ENCODE peak calls at places on chromosomes 11 and 22, in ten cellular contexts. Q is HFFc6; M is CD4-positive, alpha-beta T cell; G is brain microvascular endothelial cell; S is heart left ventricle; D is cardiac fibroblast; W is CD8-positive, alpha-beta T cell; N is endothelial cell; F is right atrium auricular region; A is astrocyte of the cerebellum. B is an unnamed sample.

GRCh38 chr22:24305260-24305692 is 34.6 kb downstream of the SPECC1L start:
- DNase-seq in F (no peak), G (peak), Q (peak), D (peak), S (no peak), M (no peak), W (peak), N (no peak), A (peak), B (no peak)

GRCh38 chr11:120125005-120125404 is 12.9 kb downstream of the TRIM29 start:
- DNase-seq in A (no peak), S (no peak), W (no peak), F (no peak), Q (peak), M (no peak), N (no peak), D (peak), G (peak), B (no peak)

GRCh38 chr11:15563054-15563453 is 448.3 kb downstream of the INSC start:
- DNase-seq in Q (no peak), G (no peak), S (no peak), W (no peak), F (no peak), N (no peak), M (no peak), A (no peak), D (no peak), B (no peak)

GRCh38 chr11:74949748-74950127 is 672 bp downstream of the SPCS2 start:
- DNase-seq in M (no peak), Q (no peak), W (no peak), D (peak), N (no peak), F (no peak), A (no peak), S (no peak), G (no peak), B (no peak)

GRCh38 chr11:36304349-36304748 is 8.3 kb downstream of the PRR5L start:
- DNase-seq in S (no peak), F (no peak), W (no peak), A (no peak), N (no peak), G (no peak), D (peak), Q (no peak), M (no peak), B (no peak)

GRCh38 chr11:108670381-108670930 is 5.6 kb downstream of the DDX10 start:
- DNase-seq in N (no peak), G (no peak), F (no peak), M (no peak), A (no peak), S (no peak), W (no peak), Q (no peak), D (no peak), B (no peak)

GRCh38 chr11:30992513-30992849 is 377.1 kb downstream of the DCDC1 start:
- DNase-seq in W (no peak), G (no peak), M (no peak), Q (no peak), S (no peak), F (no peak), N (no peak), D (no peak), A (no peak), B (no peak)

GRCh38 chr22:37109242-37109917 is at the start of gene TMPRSS6:
- DNase-seq in G (no peak), A (no peak), M (no peak), Q (no peak), F (no peak), S (no peak), N (no peak), D (no peak), W (no peak), B (peak)

GRCh38 chr22:30887861-30888260 is 80.7 kb downstream of the MORC2 start:
- DNase-seq in A (no peak), M (no peak), G (no peak), N (no peak), D (no peak), Q (no peak), W (no peak), S (no peak), F (no peak), B (peak)

GRCh38 chr22:39617761-39618757 is 47.5 kb downstream of the CACNA1I start:
- DNase-seq in Q (no peak), M (no peak), G (no peak), W (no peak), N (no peak), F (no peak), A (no peak), D (no peak), S (peak), B (no peak)

GRCh38 chr11:109946322-109946846 is 146.8 kb upstream of the ZC3H12C start:
- DNase-seq in Q (peak), M (no peak), S (peak), D (peak), G (peak), F (peak), N (peak), A (peak), W (peak), B (peak)

GRCh38 chr11:32039149-32039548 is 51.7 kb upstream of the RCN1 start:
- DNase-seq in A (no peak), F (no peak), G (no peak), S (no peak), W (no peak), N (no peak), M (no peak), D (no peak), Q (no peak), B (no peak)

GRCh38 chr11:8031248-8032115 is 44.3 kb downstream of the EIF3F start:
- DNase-seq in S (no peak), N (no peak), Q (no peak), F (peak), G (no peak), A (no peak), D (no peak), M (no peak), W (no peak), B (no peak)

GRCh38 chr11:450809-451451 is 851 bp downstream of the PTDSS2 start:
- DNase-seq in Q (peak), D (peak), A (peak), G (peak), W (peak), F (peak), S (no peak), M (peak), N (peak), B (peak)

GRCh38 chr11:58926251-58926650 is 13.0 kb upstream of the GLYATL1 start:
- DNase-seq in A (no peak), F (no peak), Q (no peak), M (no peak), N (no peak), S (no peak), D (peak), G (no peak), W (no peak), B (no peak)

DNA sequence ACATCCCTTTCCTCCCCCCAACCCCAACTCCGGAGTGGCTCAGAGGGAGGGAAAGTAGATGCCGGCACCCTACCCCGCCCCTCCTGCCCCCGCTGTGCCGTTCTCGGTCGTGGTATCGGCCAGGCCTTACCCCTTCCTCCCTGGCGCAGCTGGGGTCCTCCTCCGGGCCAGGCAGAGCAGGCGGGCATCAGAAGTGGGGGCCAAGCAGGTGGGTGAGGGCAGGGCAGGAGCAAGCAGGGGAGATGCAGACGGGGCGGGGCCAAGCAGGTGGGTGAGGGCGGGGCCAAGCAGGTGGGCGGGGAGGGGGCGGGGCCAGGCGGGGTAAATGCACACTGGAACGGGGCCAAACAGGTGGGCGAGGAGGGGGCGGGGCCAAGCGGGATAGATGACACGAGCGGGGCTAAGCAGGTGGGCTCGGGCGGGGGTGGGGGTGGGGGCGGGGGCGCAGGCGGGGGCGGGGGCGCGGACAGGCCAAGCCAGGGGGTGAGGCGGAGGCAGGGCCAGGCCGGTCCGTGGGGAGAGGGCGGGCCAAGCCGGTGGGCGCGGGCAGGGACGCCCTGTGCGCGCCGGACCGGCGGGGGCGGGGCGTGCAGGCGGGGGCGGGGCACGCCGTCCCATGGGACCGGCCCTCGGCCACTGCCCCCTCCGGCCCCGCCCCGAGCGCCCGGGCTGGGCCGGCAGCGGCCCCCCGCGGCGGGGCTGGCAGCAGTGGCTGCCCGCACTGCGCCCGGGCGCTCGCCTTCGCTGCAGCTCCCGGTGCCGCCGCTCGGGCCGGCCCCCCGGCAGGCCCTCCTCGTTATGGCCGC is at the start of the genes KCNQ1 and TRPM5:
- DNase-seq in F (no peak), W (peak), A (no peak), D (no peak), M (peak), Q (no peak), G (no peak), S (peak), N (peak), B (no peak)
- TF ChIP-seq CTCF in F (no peak), W (no peak), A (no peak), D (no peak), M (no peak), Q (no peak), G (no peak), S (no peak), N (no peak), B (no peak)

DNA sequence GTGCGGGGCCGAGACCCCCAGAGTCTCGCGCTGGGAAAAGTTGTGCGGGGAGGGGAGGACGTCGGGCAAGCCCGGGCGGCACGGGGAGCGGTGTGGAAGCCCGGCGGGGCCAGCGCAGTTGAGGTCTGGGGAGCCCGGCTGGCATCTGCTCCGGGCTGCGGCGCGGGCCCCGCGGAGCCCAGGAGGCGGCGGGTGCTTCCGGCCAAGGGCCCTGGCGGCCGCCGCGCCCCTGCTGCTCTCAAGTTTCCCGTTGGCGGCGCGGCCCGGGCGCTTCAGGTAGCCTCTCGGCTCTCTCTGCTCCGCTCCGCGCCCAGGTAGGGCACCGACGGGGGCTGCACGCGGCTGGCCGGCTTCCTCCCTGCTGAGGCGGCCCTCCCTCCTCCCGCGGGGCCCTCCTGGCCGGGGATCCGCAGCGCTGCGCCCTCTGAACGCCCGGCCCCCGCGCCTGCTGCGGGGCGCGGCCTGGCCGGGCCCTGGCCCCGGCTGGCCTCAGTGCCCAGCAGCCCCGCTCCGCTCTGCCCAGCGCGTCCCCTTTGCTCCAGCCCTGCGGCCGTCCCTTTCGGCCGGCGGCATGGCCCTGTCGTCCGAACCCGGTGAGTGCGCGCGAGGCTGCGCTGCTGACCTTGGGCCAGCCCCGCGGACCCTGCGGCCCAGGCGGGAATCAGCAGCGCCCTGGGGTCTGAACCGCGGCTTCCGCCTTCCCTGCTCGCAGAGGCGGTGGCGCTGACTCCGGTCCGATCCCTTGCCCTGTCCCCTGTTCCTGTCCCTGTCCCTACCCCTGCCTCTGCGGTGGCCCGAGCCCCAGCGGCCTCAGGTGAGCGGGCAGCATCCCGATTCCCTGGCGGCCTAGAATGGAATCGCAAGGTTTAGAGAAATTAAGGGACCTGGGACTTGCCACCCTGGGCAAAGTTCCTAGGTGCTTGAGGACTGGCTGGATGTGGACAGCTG is 4.3 kb upstream of the AMPD3 start:
- DNase-seq in G (no peak), N (peak), F (no peak), S (peak), A (no peak), Q (no peak), W (peak), D (no peak), M (peak), B (peak)
- TF ChIP-seq CTCF in G (peak), N (peak), F (peak), S (no peak), A (peak), Q (peak), W (peak), D (peak), M (peak), B (peak)

DNA sequence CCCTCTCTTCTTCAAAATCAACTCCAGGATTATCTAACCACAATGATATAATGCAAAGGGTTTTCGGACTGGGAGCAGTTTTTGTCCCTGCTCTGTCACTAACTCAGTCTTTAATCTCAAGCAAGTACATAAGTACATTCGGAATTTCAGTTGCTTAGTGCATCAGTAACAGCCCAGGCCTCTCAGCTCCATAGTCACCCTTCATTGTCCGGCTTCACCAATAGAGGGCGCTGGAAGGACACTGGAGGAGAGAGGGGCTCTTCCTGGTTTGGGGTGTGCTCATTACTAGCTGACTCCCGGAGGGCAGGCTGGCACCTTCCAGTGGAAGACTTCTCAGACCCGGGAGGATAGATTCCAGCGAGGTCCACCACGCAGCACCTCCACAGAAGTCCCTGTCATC is 90.4 kb upstream of the PDGFD start:
- DNase-seq in N (peak), D (peak), F (no peak), W (no peak), S (peak), M (no peak), Q (no peak), G (peak), A (no peak), B (peak)
- TF ChIP-seq CTCF in N (peak), D (peak), F (peak), W (no peak), S (peak), M (no peak), Q (peak), G (peak), A (peak), B (peak)

GRCh38 chr11:12560362-12560761 is 113.9 kb upstream of the TEAD1 start:
- DNase-seq in Q (no peak), S (no peak), F (no peak), N (no peak), M (no peak), W (no peak), A (no peak), G (no peak), D (no peak), B (no peak)

GRCh38 chr11:12565406-12565805 is 108.8 kb upstream of the TEAD1 start:
- DNase-seq in N (no peak), M (no peak), D (no peak), G (no peak), Q (no peak), W (no peak), A (no peak), S (no peak), F (no peak), B (no peak)

GRCh38 chr11:12560861-12561260 is 113.4 kb upstream of the TEAD1 start:
- DNase-seq in N (no peak), G (no peak), A (no peak), M (no peak), S (no peak), Q (no peak), W (no peak), D (no peak), F (peak), B (no peak)

GRCh38 chr11:12559011-12559410 is 115.2 kb upstream of the TEAD1 start:
- DNase-seq in M (no peak), W (no peak), D (no peak), A (no peak), N (no peak), S (no peak), Q (no peak), F (no peak), G (no peak), B (no peak)

DNA sequence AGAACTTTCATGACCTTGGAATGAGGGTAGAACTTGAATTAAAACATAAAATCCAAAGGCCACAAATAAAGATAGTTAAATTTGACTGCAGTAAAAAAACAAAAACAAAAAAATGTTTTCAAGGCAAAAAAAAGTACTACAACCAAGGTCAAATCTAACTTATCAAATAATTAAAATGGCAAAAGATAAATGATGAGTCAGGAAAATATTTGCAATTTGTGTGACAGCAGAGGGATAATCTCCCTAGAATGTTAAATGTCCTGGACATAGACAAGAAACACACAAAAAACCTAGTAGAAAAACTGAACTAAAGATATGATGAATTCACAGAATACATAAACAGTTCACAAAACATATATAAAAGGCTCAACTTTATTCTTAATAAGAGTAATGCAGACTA is 110.2 kb upstream of the TEAD1 start:
- DNase-seq in M (no peak), G (no peak), N (no peak), A (no peak), S (no peak), W (no peak), Q (no peak), F (no peak), D (no peak), B (no peak)
- TF ChIP-seq CTCF in M (no peak), G (no peak), N (no peak), A (no peak), S (no peak), W (no peak), Q (no peak), F (no peak), D (no peak), B (no peak)

GRCh38 chr11:107014871-107015270 is 3.4 kb downstream of the GUCY1A2 start:
- DNase-seq in M (no peak), A (no peak), G (no peak), W (no peak), N (no peak), Q (no peak), D (peak), F (no peak), S (no peak), B (no peak)

GRCh38 chr11:107017104-107017432 is 1.2 kb downstream of the GUCY1A2 start:
- DNase-seq in D (peak), Q (no peak), N (no peak), W (no peak), M (no peak), A (no peak), F (no peak), G (no peak), S (no peak), B (no peak)

GRCh38 chr11:107018902-107019493 is 722 bp upstream of the GUCY1A2 start:
- DNase-seq in F (peak), Q (peak), W (no peak), N (peak), A (peak), M (no peak), G (peak), D (peak), S (peak), B (peak)

GRCh38 chr11:107018274-107018901 is at the start of gene GUCY1A2:
- DNase-seq in G (no peak), N (peak), F (no peak), W (no peak), A (no peak), M (no peak), D (peak), S (peak), Q (no peak), B (no peak)

DNA sequence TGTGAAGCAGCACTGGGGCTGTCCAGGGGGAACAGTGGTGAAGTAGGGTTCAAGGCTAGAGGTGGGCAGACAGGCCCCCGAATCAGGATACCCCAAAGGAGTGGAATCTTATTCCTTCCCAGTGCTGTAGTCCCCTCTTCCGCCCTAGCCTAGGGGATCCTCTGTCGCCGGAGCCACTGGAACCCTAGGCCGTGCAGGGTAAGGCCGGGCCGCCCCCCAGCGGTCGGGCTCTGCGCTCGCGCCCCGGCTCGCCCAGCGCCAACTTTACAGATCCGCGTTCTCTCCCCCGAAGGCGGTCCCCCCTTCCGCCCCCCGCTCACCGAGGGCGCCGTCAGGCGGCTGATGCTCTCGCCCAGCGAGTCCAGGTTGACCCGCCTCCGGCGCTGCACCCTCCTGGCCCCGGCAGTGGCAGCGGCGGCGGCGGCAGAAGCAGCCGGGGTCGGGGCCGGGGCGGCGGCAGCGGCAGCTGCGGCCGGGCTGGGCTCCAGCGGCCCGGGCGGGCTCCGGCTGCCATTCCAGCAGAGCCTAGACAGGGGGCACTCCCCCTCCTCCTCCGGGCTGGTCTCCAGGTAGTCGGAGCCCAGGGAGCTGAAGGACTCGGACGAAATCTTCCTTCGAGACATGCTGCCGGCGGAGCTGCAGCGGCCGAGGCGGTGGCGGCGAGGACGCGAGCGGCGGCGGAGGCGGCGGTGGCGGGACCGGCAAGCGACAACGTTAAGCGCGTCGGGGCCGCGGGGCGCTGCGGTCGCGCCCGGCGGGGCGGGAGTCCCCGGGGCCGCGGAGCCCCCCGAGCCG is 646 bp downstream of the GUCY1A2 start:
- DNase-seq in G (no peak), S (peak), W (no peak), M (no peak), N (peak), F (no peak), D (peak), A (no peak), Q (no peak), B (no peak)
- TF ChIP-seq CTCF in G (peak), S (peak), W (no peak), M (no peak), N (peak), F (peak), D (peak), A (peak), Q (peak), B (no peak)

GRCh38 chr11:96094156-96094555 is 170.2 kb upstream of the MTMR2 start:
- DNase-seq in Q (no peak), N (no peak), A (no peak), F (no peak), D (no peak), W (no peak), G (no peak), M (no peak), S (no peak), B (no peak)
- TF ChIP-seq CTCF in Q (no peak), N (no peak), A (no peak), F (no peak), D (no peak), W (no peak), G (no peak), M (no peak), S (no peak), B (no peak)

B was measured in Caco-2.